ENCODE peak calls at places on chromosomes 13 and 19, in eight cellular contexts. M, X, U, Z, E, A, C and H are unnamed samples.

GRCh38 chr13:110540871-110541525 is 20.5 kb downstream of the RAB20 start:
- DNase-seq in M (no peak), X (peak; percentile 46), U (no peak), Z (no peak), E (no peak), A (no peak), C (no peak), H (no peak)

GRCh38 chr13:114115191-114115671 is 17.2 kb downstream of the RASA3 start:
- DNase-seq in M (peak; percentile 43), X (no peak), U (peak; percentile 18), Z (peak; percentile 38), E (peak; percentile 41), A (no peak), C (peak; percentile 89), H (peak; percentile 45)

GRCh38 chr19:44847144-44848035 is 1.3 kb downstream of the NECTIN2 start:
- DNase-seq in M (peak; percentile 78), X (peak; percentile 86), U (peak; percentile 89), Z (peak; percentile 87), E (no peak), A (peak; percentile 70), C (peak; percentile 60), H (peak; percentile 65)

GRCh38 chr19:6734096-6734696 is 3.2 kb downstream of the GPR108 start:
- DNase-seq in M (no peak), X (no peak), U (no peak), Z (no peak), E (no peak), A (no peak), C (no peak), H (no peak)

GRCh38 chr13:106709509-106709908 is 141.6 kb upstream of the ARGLU1 start:
- DNase-seq in M (no peak), X (no peak), U (no peak), Z (no peak), E (no peak), A (no peak), C (no peak), H (no peak)

GRCh38 chr19:5075603-5076002 is 106.7 kb downstream of the KDM4B start:
- DNase-seq in M (no peak), X (no peak), U (no peak), Z (no peak), E (no peak), A (no peak), C (no peak), H (no peak)

GRCh38 chr19:13987101-13987890 is 18.8 kb downstream of the RFX1 start:
- DNase-seq in M (peak; percentile 83), X (peak; percentile 77), U (peak; percentile 32), Z (no peak), E (no peak), A (peak; percentile 69), C (no peak), H (no peak)

GRCh38 chr13:24693862-24694471 is 13.8 kb downstream of the ATP12A start:
- DNase-seq in M (no peak), X (peak; percentile 67), U (peak; percentile 59), Z (peak; percentile 52), E (no peak), A (no peak), C (peak; percentile 42), H (no peak)

GRCh38 chr13:84131249-84131648 is 249.0 kb upstream of the SLITRK1 start:
- DNase-seq in M (no peak), X (no peak), U (no peak), Z (no peak), E (no peak), A (no peak), C (no peak), H (no peak)

DNA sequence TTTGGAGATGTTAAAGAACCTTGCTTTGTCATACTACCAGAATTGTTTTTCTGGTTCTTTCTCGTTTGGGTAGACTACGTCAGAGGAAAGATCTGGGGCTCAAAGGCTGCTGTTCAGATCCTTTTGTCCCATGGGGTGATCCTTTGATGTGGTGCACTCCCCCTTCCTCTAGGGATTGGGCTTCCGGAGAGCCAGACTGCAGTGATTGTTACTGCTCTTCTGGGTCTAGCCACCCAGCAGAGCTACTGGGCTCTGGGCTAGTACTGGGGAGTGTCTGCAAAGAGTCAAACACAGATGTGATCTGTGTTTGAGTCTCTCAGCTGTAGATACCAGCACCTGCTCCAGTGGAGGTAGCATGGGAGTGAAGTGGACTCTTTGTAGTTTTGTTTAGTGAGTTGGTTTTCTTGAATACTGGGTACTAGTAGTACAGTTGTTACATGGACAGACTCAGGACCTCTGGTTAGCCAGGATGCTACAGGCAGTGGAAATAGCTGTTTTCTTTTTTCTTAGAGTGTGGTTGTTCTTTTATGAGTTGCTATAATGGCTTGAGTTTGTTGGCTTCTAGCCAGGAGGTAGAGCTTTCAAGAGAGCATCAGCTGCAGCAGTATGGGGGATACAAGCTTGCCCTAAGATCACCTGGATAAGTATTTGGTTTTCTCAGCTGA is 34.4 kb downstream of the DNAJC15 start:
- DNase-seq in M (no peak), X (no peak), U (no peak), Z (no peak), E (no peak), A (no peak), C (peak; percentile 81), H (no peak)
- H3K27ac ChIP-seq in M (peak overlapping the region; percentile 65), X (peak overlapping the region; percentile 34), U (no peak overlapping the region), Z (no peak overlapping the region), E (no peak overlapping the region), A (peak overlapping the region; percentile 83), C (peak overlapping the region; percentile 91), H (peak overlapping the region; percentile 49)

GRCh38 chr19:39474139-39474620 is 6.5 kb upstream of the TIMM50 start:
- DNase-seq in M (peak; percentile 49), X (peak; percentile 58), U (peak; percentile 60), Z (peak; percentile 67), E (no peak), A (peak; percentile 58), C (peak; percentile 18), H (no peak)
- TF ChIP-seq CTCF in M (peak; percentile 67), X (peak; percentile 76), U (peak; percentile 63), Z (peak; percentile 48), E (peak; percentile 83), A (peak; percentile 84), C (peak; percentile 94), H (peak; percentile 73)

GRCh38 chr13:27834095-27834494 is 41.8 kb downstream of the GSX1 start:
- DNase-seq in M (no peak), X (no peak), U (no peak), Z (no peak), E (no peak), A (no peak), C (no peak), H (no peak)

GRCh38 chr13:27830010-27830409 is 37.7 kb downstream of the GSX1 start:
- DNase-seq in M (peak; percentile 33), X (peak; percentile 55), U (peak; percentile 75), Z (peak; percentile 80), E (no peak), A (peak; percentile 38), C (no peak), H (no peak)

GRCh38 chr13:27827646-27828045 is 35.4 kb downstream of the GSX1 start:
- DNase-seq in M (no peak), X (no peak), U (no peak), Z (no peak), E (no peak), A (no peak), C (no peak), H (no peak)

GRCh38 chr13:27835799-27836198 is 43.5 kb downstream of the GSX1 start:
- DNase-seq in M (no peak), X (no peak), U (no peak), Z (no peak), E (no peak), A (no peak), C (no peak), H (no peak)

GRCh38 chr13:27833206-27833605 is 40.9 kb downstream of the GSX1 start:
- DNase-seq in M (no peak), X (no peak), U (no peak), Z (no peak), E (no peak), A (no peak), C (no peak), H (no peak)
- H3K27me3 ChIP-seq in M (peaks cover 43% of the 10 kb centered on the region), X (no peaks in the 10 kb centered on the region), U (no peaks in the 10 kb centered on the region), Z (no peaks in the 10 kb centered on the region), E (peaks cover 7% of the 10 kb centered on the region), A (peaks cover 100% of the 10 kb centered on the region), C (peaks cover 8% of the 10 kb centered on the region), H (peaks cover 43% of the 10 kb centered on the region)

DNA sequence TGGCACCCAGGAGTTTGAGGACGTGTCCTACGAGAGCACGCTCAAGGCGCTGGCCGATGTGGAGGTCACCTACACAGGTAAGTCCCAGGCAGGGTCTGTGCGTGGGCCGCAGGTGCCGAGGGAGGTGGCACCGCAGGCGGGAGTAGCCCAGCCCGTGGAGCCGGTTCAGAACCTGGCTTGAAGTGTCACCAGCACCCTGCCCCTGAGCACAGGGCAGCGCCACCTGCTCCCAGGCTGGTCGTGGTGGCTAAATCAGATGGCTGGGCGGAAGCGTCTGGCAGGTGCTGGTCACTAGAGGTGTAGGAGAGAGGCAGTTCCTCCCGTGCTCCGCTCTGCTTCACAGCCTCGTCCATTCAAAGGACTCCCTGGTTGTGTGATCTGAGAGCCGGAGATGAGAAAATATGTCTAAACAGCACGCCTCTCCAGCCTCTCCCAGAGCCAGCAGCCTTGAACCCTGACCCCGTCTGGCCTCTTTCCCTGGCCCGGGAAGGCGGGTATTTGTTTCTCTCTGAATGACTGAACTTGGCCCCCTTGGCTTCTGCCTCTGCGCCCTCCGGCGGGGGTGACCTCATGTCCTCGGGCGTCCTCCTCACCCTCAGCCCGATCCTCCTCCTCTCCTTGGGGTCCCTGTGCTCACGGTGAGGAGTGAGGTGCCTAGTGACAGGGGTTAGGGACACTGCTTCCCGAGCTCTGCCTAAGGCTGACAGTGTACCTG is 5.4 kb downstream of the THOP1 start:
- DNase-seq in M (no peak), X (no peak), U (peak; percentile 68), Z (no peak), E (no peak), A (no peak), C (no peak), H (no peak)
- H3K27ac ChIP-seq in M (no peak overlapping the region), X (peak overlapping the region; percentile 64), U (no peak overlapping the region), Z (no peak overlapping the region), E (no peak overlapping the region), A (no peak overlapping the region), C (no peak overlapping the region), H (no peak overlapping the region)